ENCODE peak calls at places on chromosomes 4 and X, in five cellular contexts. M is AG09309, T is fibroblast of the aortic adventitia, A is pancreas, Z is mammary epithelial cell. L is an unnamed sample.

GRCh38 chr4:69610484-69610883 is 29.0 kb downstream of the UGT2A2 start:
- DNase-seq in M (no peak), T (no peak), A (no peak), Z (no peak), L (no peak)

GRCh38 chr4:146916479-146917076 is 29.1 kb downstream of the TTC29 start:
- DNase-seq in M (peak), T (peak), A (no peak), Z (peak), L (peak)

GRCh38 chr4:154231796-154232478 is 259.7 kb downstream of the DCHS2 start:
- DNase-seq in M (no peak), T (no peak), A (no peak), Z (no peak), L (no peak)

GRCh38 chr4:151538963-151539362 is 130.0 kb downstream of the FHIP1A start:
- DNase-seq in M (no peak), T (no peak), A (no peak), Z (no peak), L (no peak)

GRCh38 chr4:76696109-76696508 is 201.8 kb downstream of the SOWAHB start:
- DNase-seq in M (no peak), T (peak), A (no peak), Z (no peak), L (no peak)

GRCh38 chr4:130056286-130056685 is 960.3 kb downstream of the C4orf33 start:
- DNase-seq in M (no peak), T (no peak), A (no peak), Z (no peak), L (no peak)

GRCh38 chr4:138553001-138553845 is 311.1 kb upstream of the SLC7A11 start:
- DNase-seq in M (no peak), T (no peak), A (no peak), Z (no peak), L (no peak)

GRCh38 chr4:75950416-75950815 is 9.6 kb upstream of the NAAA start:
- DNase-seq in M (no peak), T (no peak), A (no peak), Z (no peak), L (no peak)

GRCh38 chr4:85854543-85854942 is 379.6 kb downstream of the ARHGAP24 start:
- DNase-seq in M (no peak), T (no peak), A (no peak), Z (no peak), L (no peak)

GRCh38 chr4:186624951-186625350 is 69.6 kb upstream of the MTNR1A start:
- DNase-seq in M (peak), T (peak), A (no peak), Z (no peak), L (peak)

GRCh38 chr4:148112231-148112982 is 329.8 kb downstream of the NR3C2 start:
- DNase-seq in M (peak), T (peak), A (no peak), Z (peak), L (peak)

GRCh38 chrX:47958943-47959342 is 44.8 kb downstream of the ZNF182 start:
- DNase-seq in M (no peak), T (no peak), A (no peak), Z (no peak), L (no peak)

GRCh38 chr4:127400736-127401346 is 231.9 kb upstream of the INTU start:
- DNase-seq in M (peak), T (peak), A (no peak), Z (peak), L (peak)

GRCh38 chr4:108396900-108397299 is 223.5 kb upstream of the RPL34 start:
- DNase-seq in M (no peak), T (no peak), A (no peak), Z (no peak), L (no peak)

GRCh38 chr4:87419578-87420249 is 2.7 kb upstream of the NUDT9 start:
- DNase-seq in M (no peak), T (no peak), A (no peak), Z (no peak), L (no peak)

GRCh38 chr4:14943749-14944148 is 58.5 kb upstream of the CPEB2 start:
- DNase-seq in M (no peak), T (no peak), A (no peak), Z (no peak), L (no peak)

GRCh38 chrX:155216940-155217450 is 735 bp downstream of the VBP1 start:
- DNase-seq in M (no peak), T (peak), A (no peak), Z (no peak), L (no peak)

GRCh38 chr4:38468491-38468890 is 195.5 kb upstream of the KLF3 start:
- DNase-seq in M (no peak), T (no peak), A (no peak), Z (no peak), L (no peak)

GRCh38 chr4:16617416-16617815 is 281.0 kb downstream of the LDB2 start:
- DNase-seq in M (no peak), T (peak), A (no peak), Z (no peak), L (no peak)

GRCh38 chr4:173073939-173074500 is 94.6 kb upstream of the GALNT7 start:
- DNase-seq in M (no peak), T (no peak), A (no peak), Z (no peak), L (no peak)

GRCh38 chrX:67610282-67610681 is 66.5 kb downstream of the AR start:
- DNase-seq in M (no peak), T (no peak), A (no peak), Z (no peak), L (no peak)

GRCh38 chr4:11328401-11328800 is 100.3 kb downstream of the HS3ST1 start:
- DNase-seq in M (no peak), T (no peak), A (no peak), Z (no peak), L (no peak)

GRCh38 chr4:31408136-31408535 is 688.0 kb downstream of the PCDH7 start:
- DNase-seq in M (no peak), T (no peak), A (no peak), Z (no peak), L (no peak)

GRCh38 chr4:109760682-109761081 is 30.8 kb upstream of the PLA2G12A start:
- DNase-seq in M (no peak), T (no peak), A (no peak), Z (no peak), L (no peak)

GRCh38 chr4:172344266-172344772 is 531.1 kb downstream of the GALNTL6 start:
- DNase-seq in M (no peak), T (no peak), A (no peak), Z (no peak), L (no peak)

GRCh38 chrX:2708016-2708415 is 16.9 kb downstream of the CD99 start:
- DNase-seq in M (no peak), T (no peak), A (no peak), Z (peak), L (no peak)

GRCh38 chr4:184476660-184477059 is 2.3 kb upstream of the IRF2 start:
- DNase-seq in M (no peak), T (no peak), A (no peak), Z (no peak), L (no peak)

GRCh38 chr4:169335331-169335730 is 64.6 kb upstream of the SH3RF1 start:
- DNase-seq in M (no peak), T (peak), A (no peak), Z (peak), L (peak)

GRCh38 chrX:54640721-54641120 is 110.7 kb downstream of the GNL3L start:
- DNase-seq in M (no peak), T (no peak), A (no peak), Z (no peak), L (no peak)

GRCh38 chr4:163548481-163549243 is 54.2 kb downstream of the TMA16 start:
- DNase-seq in M (no peak), T (peak), A (no peak), Z (peak), L (no peak)

GRCh38 chr4:2831611-2832308 is 11.9 kb upstream of the ADD1 start:
- DNase-seq in M (no peak), T (no peak), A (peak), Z (no peak), L (no peak)

GRCh38 chr4:22719218-22719617 is 26.5 kb downstream of the GBA3 start:
- DNase-seq in M (no peak), T (no peak), A (no peak), Z (no peak), L (no peak)

DNA sequence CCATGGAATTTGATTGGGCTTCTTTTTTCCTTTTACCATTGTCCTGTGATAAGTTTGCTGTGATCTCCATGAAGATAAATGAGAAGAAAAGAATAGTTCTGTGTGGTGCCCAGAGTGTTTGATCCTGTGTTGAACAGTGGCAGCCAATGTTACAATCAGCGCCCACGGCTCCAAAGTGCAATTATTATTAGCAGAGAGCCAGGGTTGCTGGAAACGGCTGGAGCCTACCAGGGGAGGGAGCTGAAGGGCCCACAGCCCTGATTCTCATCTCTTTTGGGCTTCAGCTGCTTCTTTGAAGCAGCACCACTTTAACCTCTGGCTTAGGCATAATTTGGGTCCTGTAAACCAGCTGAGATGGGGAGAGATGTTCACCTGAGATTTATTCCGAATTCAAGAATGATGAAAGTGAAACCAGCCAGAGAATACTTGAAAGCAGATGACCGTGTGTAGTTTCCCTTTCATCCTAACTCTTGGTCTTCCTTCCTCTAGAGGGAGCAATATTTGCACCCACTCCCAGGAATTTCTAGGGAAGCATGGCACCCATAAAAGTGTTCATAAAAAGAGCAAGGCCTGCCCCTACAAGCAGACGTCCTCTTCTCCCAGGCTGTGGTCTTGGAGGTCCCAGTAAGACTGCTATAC is 298.3 kb downstream of the EVC2 start:
- DNase-seq in M (no peak), T (no peak), A (no peak), Z (peak), L (no peak)
- TF ChIP-seq CTCF in M (no peak), T (no peak), A (no peak), Z (no peak), L (peak)

GRCh38 chrX:107118322-107119147 is at the start of gene RBM41:
- DNase-seq in M (peak), T (peak), A (peak), Z (peak), L (peak)

GRCh38 chrX:107123750-107124149 is 5.1 kb upstream of the RBM41 start:
- DNase-seq in M (no peak), T (no peak), A (no peak), Z (peak), L (no peak)

GRCh38 chrX:107119281-107119680 is 659 bp upstream of the RBM41 start:
- DNase-seq in M (no peak), T (no peak), A (no peak), Z (no peak), L (no peak)

DNA sequence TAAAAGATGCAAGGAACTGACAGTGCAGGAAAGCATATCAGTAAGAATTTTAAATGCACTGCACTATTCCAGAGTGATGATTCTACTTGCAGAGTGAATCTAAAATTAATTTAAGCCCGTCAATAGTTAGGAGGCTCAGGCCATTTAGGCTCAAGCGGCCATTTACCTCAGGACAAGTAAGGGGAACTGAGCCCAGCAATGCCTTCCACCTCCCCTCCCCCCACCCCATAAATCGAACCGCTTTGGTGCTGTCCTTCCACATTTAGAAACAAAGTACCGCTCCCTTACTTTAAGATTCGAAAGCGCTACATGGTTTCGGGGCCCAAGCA is 665 bp downstream of the RBM41 start:
- DNase-seq in M (no peak), T (peak), A (no peak), Z (no peak), L (no peak)
- H3K4me3 ChIP-seq in M (peak), T (peak), A (peak), Z (peak), L (peak)

DNA sequence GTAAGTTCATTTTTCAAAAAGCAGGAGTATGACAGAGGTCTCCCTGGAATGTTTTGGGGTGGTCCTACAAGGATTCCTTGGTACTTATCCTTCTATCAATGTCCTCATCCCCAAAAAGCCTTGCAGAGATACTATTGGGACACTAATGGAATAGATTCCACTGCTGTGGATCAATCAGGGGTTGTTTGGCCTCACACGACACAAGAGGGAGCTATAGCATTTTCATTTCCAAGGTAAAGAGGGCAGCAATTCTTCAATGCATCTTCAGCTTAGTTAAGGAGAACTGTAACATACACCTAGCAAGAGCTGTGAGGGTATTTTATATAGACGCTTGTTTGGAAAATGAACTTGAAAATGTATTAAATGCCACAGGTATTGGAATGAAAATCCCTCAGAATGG is 50.9 kb downstream of the USP26 start:
- DNase-seq in M (no peak), T (no peak), A (no peak), Z (peak), L (no peak)
- TF ChIP-seq CTCF in M (peak), T (peak), A (no peak), Z (peak), L (no peak)

GRCh38 chr4:663046-663437 is 11.0 kb downstream of the ATP5ME start:
- DNase-seq in M (no peak), T (no peak), A (no peak), Z (no peak), L (no peak)
- H3K4me3 ChIP-seq in M (no peak), T (no peak), A (peak), Z (no peak), L (no peak)

GRCh38 chrX:12441376-12442128 is 303.3 kb downstream of the FRMPD4 start:
- DNase-seq in M (peak), T (peak), A (no peak), Z (peak), L (peak)
- TF ChIP-seq CTCF in M (peak), T (peak), A (no peak), Z (peak), L (peak)

GRCh38 chrX:19121898-19122640 is at the start of gene ADGRG2:
- DNase-seq in M (peak), T (peak), A (peak), Z (peak), L (no peak)
- H3K4me3 ChIP-seq in M (peak), T (peak), A (peak), Z (peak), L (peak)